ENCODE peak calls at places on chromosomes 1 and 21, in six cellular contexts. One of them, this sample, is unnamed.

GRCh38 chr1:241682921-241683320 is 30.8 kb downstream of the WDR64 start:
- DNase-seq in stimulated activated CD8-positive, alpha-beta memory T cell treated with anti-CD3 and anti-CD28 coated beads, Interleukin-12 subunit alpha, Interleukin-12 subunit beta, amount 100 ng/mL, for 4 hours: no peak
- DNase-seq in activated CD8-positive, alpha-beta memory T cell treated with anti-CD3 and anti-CD28 coated beads for 24 hours: no peak
- DNase-seq in T-helper 17 cell: no peak
- DNase-seq in AG08395: no peak
- DNase-seq in NCI-H1105 treated with DMSO at 0.1 percent for 48 hours: no peak
- DNase-seq in this sample: no peak

GRCh38 chr1:154784924-154785531 is 85.1 kb downstream of the KCNN3 start:
- DNase-seq in stimulated activated CD8-positive, alpha-beta memory T cell treated with anti-CD3 and anti-CD28 coated beads, Interleukin-12 subunit alpha, Interleukin-12 subunit beta, amount 100 ng/mL, for 4 hours: no peak
- DNase-seq in activated CD8-positive, alpha-beta memory T cell treated with anti-CD3 and anti-CD28 coated beads for 24 hours: peak
- DNase-seq in T-helper 17 cell: no peak
- DNase-seq in AG08395: no peak
- DNase-seq in NCI-H1105 treated with DMSO at 0.1 percent for 48 hours: no peak
- DNase-seq in this sample: no peak

GRCh38 chr1:166848193-166848592 is 8.9 kb downstream of the POGK start:
- DNase-seq in stimulated activated CD8-positive, alpha-beta memory T cell treated with anti-CD3 and anti-CD28 coated beads, Interleukin-12 subunit alpha, Interleukin-12 subunit beta, amount 100 ng/mL, for 4 hours: no peak
- DNase-seq in activated CD8-positive, alpha-beta memory T cell treated with anti-CD3 and anti-CD28 coated beads for 24 hours: no peak
- DNase-seq in T-helper 17 cell: no peak
- DNase-seq in AG08395: no peak
- DNase-seq in NCI-H1105 treated with DMSO at 0.1 percent for 48 hours: no peak
- DNase-seq in this sample: no peak

GRCh38 chr21:38869946-38870345 is 64.2 kb downstream of the ETS2 start:
- DNase-seq in stimulated activated CD8-positive, alpha-beta memory T cell treated with anti-CD3 and anti-CD28 coated beads, Interleukin-12 subunit alpha, Interleukin-12 subunit beta, amount 100 ng/mL, for 4 hours: no peak
- DNase-seq in activated CD8-positive, alpha-beta memory T cell treated with anti-CD3 and anti-CD28 coated beads for 24 hours: no peak
- DNase-seq in T-helper 17 cell: no peak
- DNase-seq in AG08395: no peak
- DNase-seq in NCI-H1105 treated with DMSO at 0.1 percent for 48 hours: no peak
- DNase-seq in this sample: no peak

GRCh38 chr1:14371806-14372497 is 226.5 kb upstream of the KAZN start:
- DNase-seq in stimulated activated CD8-positive, alpha-beta memory T cell treated with anti-CD3 and anti-CD28 coated beads, Interleukin-12 subunit alpha, Interleukin-12 subunit beta, amount 100 ng/mL, for 4 hours: no peak
- DNase-seq in activated CD8-positive, alpha-beta memory T cell treated with anti-CD3 and anti-CD28 coated beads for 24 hours: no peak
- DNase-seq in T-helper 17 cell: no peak
- DNase-seq in AG08395: peak
- DNase-seq in NCI-H1105 treated with DMSO at 0.1 percent for 48 hours: no peak
- DNase-seq in this sample: no peak

GRCh38 chr1:172976222-172977041 is 74.3 kb downstream of the TNFSF18 start:
- DNase-seq in stimulated activated CD8-positive, alpha-beta memory T cell treated with anti-CD3 and anti-CD28 coated beads, Interleukin-12 subunit alpha, Interleukin-12 subunit beta, amount 100 ng/mL, for 4 hours: no peak
- DNase-seq in activated CD8-positive, alpha-beta memory T cell treated with anti-CD3 and anti-CD28 coated beads for 24 hours: no peak
- DNase-seq in T-helper 17 cell: no peak
- DNase-seq in AG08395: peak
- DNase-seq in NCI-H1105 treated with DMSO at 0.1 percent for 48 hours: no peak
- DNase-seq in this sample: no peak

GRCh38 chr21:44816761-44817505 is 929 bp downstream of the SUMO3 start:
- DNase-seq in stimulated activated CD8-positive, alpha-beta memory T cell treated with anti-CD3 and anti-CD28 coated beads, Interleukin-12 subunit alpha, Interleukin-12 subunit beta, amount 100 ng/mL, for 4 hours: no peak
- DNase-seq in activated CD8-positive, alpha-beta memory T cell treated with anti-CD3 and anti-CD28 coated beads for 24 hours: no peak
- DNase-seq in T-helper 17 cell: no peak
- DNase-seq in AG08395: no peak
- DNase-seq in NCI-H1105 treated with DMSO at 0.1 percent for 48 hours: no peak
- DNase-seq in this sample: no peak

GRCh38 chr1:42340093-42340492 is 5.1 kb upstream of the FOXJ3 start:
- DNase-seq in stimulated activated CD8-positive, alpha-beta memory T cell treated with anti-CD3 and anti-CD28 coated beads, Interleukin-12 subunit alpha, Interleukin-12 subunit beta, amount 100 ng/mL, for 4 hours: no peak
- DNase-seq in activated CD8-positive, alpha-beta memory T cell treated with anti-CD3 and anti-CD28 coated beads for 24 hours: no peak
- DNase-seq in T-helper 17 cell: no peak
- DNase-seq in AG08395: no peak
- DNase-seq in NCI-H1105 treated with DMSO at 0.1 percent for 48 hours: peak
- DNase-seq in this sample: no peak

This sample was measured in Peyer's patch.